ENCODE peak calls at places on chromosomes 2 and 18, in eight cellular contexts. V, W, U, J, A, Q, G and N are unnamed samples.

GRCh38 chr18:48543228-48543627 is 4.4 kb downstream of the CTIF start:
- DNase-seq in V (peak; percentile 46), W (no peak), U (no peak), J (no peak), A (no peak), Q (no peak), G (no peak), N (no peak)

GRCh38 chr2:26864646-26865045 is 16.7 kb downstream of the DPYSL5 start:
- DNase-seq in V (no peak), W (no peak), U (no peak), J (no peak), A (no peak), Q (no peak), G (no peak), N (no peak)

GRCh38 chr2:228545041-228545440 is 363.6 kb upstream of the SPHKAP start:
- DNase-seq in V (peak; percentile 76), W (no peak), U (no peak), J (no peak), A (no peak), Q (peak; percentile 36), G (no peak), N (peak; percentile 58)

GRCh38 chr2:181876614-181877063 is 14.9 kb upstream of the ITPRID2 start:
- DNase-seq in V (peak; percentile 58), W (no peak), U (no peak), J (peak; percentile 56), A (no peak), Q (peak; percentile 60), G (peak; percentile 99), N (peak; percentile 38)

GRCh38 chr2:189821953-189822748 is 37.9 kb downstream of the PMS1 start:
- DNase-seq in V (peak; percentile 27), W (no peak), U (no peak), J (no peak), A (no peak), Q (peak; percentile 29), G (no peak), N (peak; percentile 77)

GRCh38 chr2:48131503-48132293 is 225.4 kb upstream of the FBXO11 start:
- DNase-seq in V (peak; percentile 65), W (no peak), U (no peak), J (peak; percentile 42), A (no peak), Q (peak; percentile 64), G (no peak), N (peak; percentile 70)

GRCh38 chr2:30763151-30763660 is 44.0 kb downstream of the CAPN13 start:
- DNase-seq in V (no peak), W (no peak), U (no peak), J (peak; percentile 15), A (no peak), Q (no peak), G (no peak), N (no peak)

GRCh38 chr2:33443272-33443829 is 33.1 kb upstream of the RASGRP3 start:
- DNase-seq in V (peak; percentile 59), W (peak; percentile 19), U (no peak), J (no peak), A (no peak), Q (no peak), G (no peak), N (peak; percentile 49)

GRCh38 chr18:24942144-24942543 is 409.8 kb downstream of the ZNF521 start:
- DNase-seq in V (no peak), W (no peak), U (no peak), J (no peak), A (peak; percentile 33), Q (no peak), G (no peak), N (no peak)

GRCh38 chr2:231673348-231673770 is 35.0 kb upstream of the PTMA start:
- DNase-seq in V (peak; percentile 62), W (no peak), U (peak; percentile 81), J (no peak), A (peak; percentile 71), Q (peak; percentile 50), G (peak; percentile 84), N (peak; percentile 43)

GRCh38 chr2:85540131-85540587 is 1.2 kb downstream of the MAT2A start:
- DNase-seq in V (peak; percentile 21), W (no peak), U (no peak), J (no peak), A (no peak), Q (no peak), G (no peak), N (peak; percentile 34)

GRCh38 chr2:219297766-219298456 is 11.3 kb downstream of the PTPRN start:
- DNase-seq in V (no peak), W (no peak), U (no peak), J (no peak), A (no peak), Q (no peak), G (no peak), N (no peak)

GRCh38 chr2:233384811-233385488 is 30.7 kb downstream of the DGKD start:
- DNase-seq in V (no peak), W (no peak), U (no peak), J (no peak), A (no peak), Q (no peak), G (no peak), N (no peak)

GRCh38 chr2:120867290-120868231 is 131.9 kb downstream of the GLI2 start:
- DNase-seq in V (peak; percentile 88), W (no peak), U (peak; percentile 62), J (no peak), A (peak; percentile 75), Q (peak; percentile 86), G (no peak), N (peak; percentile 93)

DNA sequence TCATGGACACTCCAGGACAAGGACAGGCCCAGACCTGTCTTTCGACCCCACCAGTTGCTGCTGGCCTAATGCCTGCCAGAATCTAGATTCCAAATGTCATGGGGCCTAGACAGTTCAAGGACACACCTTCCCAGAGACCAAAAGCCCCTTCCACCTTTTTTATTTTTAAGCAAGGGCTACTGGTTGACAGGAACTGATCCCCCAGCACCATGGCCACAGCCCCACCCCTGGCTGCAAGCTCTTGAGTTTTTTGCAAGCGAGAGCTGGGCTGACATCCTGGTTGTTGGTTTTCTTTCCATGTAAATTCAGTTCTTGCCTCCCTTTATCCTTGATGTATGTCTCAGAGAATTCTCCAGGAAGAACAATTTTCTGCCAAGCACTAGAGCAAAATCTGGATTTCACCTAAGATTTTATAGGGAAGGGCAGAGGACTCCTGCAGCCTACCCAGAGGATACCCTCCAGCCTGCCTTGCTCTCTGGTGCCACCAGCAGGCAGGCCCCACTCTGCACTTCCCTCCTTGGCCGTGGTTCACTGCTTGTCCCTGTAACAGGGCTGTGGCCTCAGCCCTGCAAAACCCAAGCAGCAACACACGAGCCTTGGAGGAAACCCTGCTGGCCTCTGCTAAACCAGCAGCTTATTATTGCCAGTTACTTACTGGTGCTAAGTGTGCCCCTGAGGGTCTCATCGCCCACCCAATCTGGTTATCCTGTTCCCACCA is 97.7 kb downstream of the TWIST2 start:
- DNase-seq in V (peak; percentile 45), W (peak; percentile 14), U (no peak), J (no peak), A (peak; percentile 64), Q (peak; percentile 44), G (peak; percentile 10), N (peak; percentile 69)
- TF ChIP-seq CTCF in V (peak; percentile 69), W (peak; percentile 25), U (peak; percentile 96), J (peak; percentile 81), A (peak; percentile 67), Q (peak; percentile 84), G (peak; percentile 90), N (peak; percentile 92)

GRCh38 chr2:286774-287392 is 1.0 kb downstream of the ALKAL2 start:
- DNase-seq in V (no peak), W (no peak), U (no peak), J (no peak), A (no peak), Q (no peak), G (no peak), N (peak; percentile 8)

GRCh38 chr2:285506-285905 is 2.4 kb downstream of the ALKAL2 start:
- DNase-seq in V (peak; percentile 81), W (no peak), U (no peak), J (no peak), A (no peak), Q (peak; percentile 66), G (no peak), N (peak; percentile 75)

GRCh38 chr2:287471-287885 is 413 bp downstream of the ALKAL2 start:
- DNase-seq in V (peak; percentile 62), W (no peak), U (peak; percentile 50), J (no peak), A (peak; percentile 16), Q (peak; percentile 23), G (no peak), N (peak; percentile 45)

GRCh38 chr2:284896-285492 is 2.9 kb downstream of the ALKAL2 start:
- DNase-seq in V (peak; percentile 49), W (no peak), U (no peak), J (no peak), A (no peak), Q (no peak), G (no peak), N (peak; percentile 46)

GRCh38 chr2:285990-286389 is 1.9 kb downstream of the ALKAL2 start:
- DNase-seq in V (no peak), W (no peak), U (no peak), J (no peak), A (no peak), Q (no peak), G (no peak), N (no peak)
- H3K4me3 ChIP-seq in V (no peak overlapping the region), W (no peak overlapping the region), U (no peak overlapping the region), J (no peak overlapping the region), A (no peak overlapping the region), Q (no peak overlapping the region), G (no peak overlapping the region), N (no peak overlapping the region)

GRCh38 chr18:70425236-70425635 is 136.4 kb downstream of the SOCS6 start:
- DNase-seq in V (no peak), W (no peak), U (no peak), J (no peak), A (no peak), Q (no peak), G (no peak), N (no peak)

GRCh38 chr18:70422061-70422965 is 133.5 kb downstream of the SOCS6 start:
- DNase-seq in V (peak; percentile 98), W (peak; percentile 67), U (no peak), J (peak; percentile 86), A (peak; percentile 69), Q (peak; percentile 95), G (peak; percentile 94), N (peak; percentile 94)

GRCh38 chr18:70421471-70421870 is 132.6 kb downstream of the SOCS6 start:
- DNase-seq in V (peak; percentile 82), W (no peak), U (no peak), J (no peak), A (no peak), Q (peak; percentile 61), G (peak; percentile 28), N (peak; percentile 22)

GRCh38 chr18:70423988-70424387 is 135.1 kb downstream of the SOCS6 start:
- DNase-seq in V (peak; percentile 71), W (no peak), U (no peak), J (no peak), A (no peak), Q (peak; percentile 7), G (peak; percentile 71), N (no peak)

GRCh38 chr18:70423120-70423519 is 134.3 kb downstream of the SOCS6 start:
- DNase-seq in V (no peak), W (no peak), U (no peak), J (no peak), A (no peak), Q (no peak), G (no peak), N (no peak)
- TF ChIP-seq CTCF in V (no peak), W (no peak), U (no peak), J (no peak), A (no peak), Q (no peak), G (no peak), N (no peak)

DNA sequence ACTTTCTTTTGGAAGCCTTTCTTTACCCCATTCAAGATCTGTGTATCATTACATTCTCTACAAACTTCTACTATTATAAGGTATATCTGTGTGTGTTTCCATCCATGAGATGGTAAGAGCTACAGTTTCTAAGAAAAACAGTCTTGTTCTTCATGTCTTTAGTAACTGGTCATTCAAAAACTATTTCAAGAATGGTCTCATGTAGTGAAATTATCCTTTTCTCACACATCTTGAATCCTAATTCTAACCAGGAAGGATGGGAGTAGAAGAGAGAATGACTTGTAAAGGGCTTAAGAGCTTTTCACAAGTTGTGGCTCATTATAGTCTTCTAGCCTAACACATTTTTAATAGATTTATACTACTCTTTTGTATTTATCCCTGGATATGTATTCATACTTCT is 47.3 kb downstream of the ROCK1 start:
- DNase-seq in V (peak; percentile 67), W (no peak), U (no peak), J (no peak), A (no peak), Q (peak; percentile 59), G (no peak), N (no peak)
- H3K4me3 ChIP-seq in V (no peak overlapping the region), W (no peak overlapping the region), U (no peak overlapping the region), J (no peak overlapping the region), A (no peak overlapping the region), Q (no peak overlapping the region), G (no peak overlapping the region), N (no peak overlapping the region)